ENCODE peak calls at places on chromosomes 3 and 15, in five cellular contexts. Z, T, H, V and J are unnamed samples.

GRCh38 chr15:60423540-60423939 is 25.8 kb upstream of the ANXA2 start:
- DNase-seq in Z (no peak), T (peak; percentile 82), H (no peak), V (no peak), J (no peak)

GRCh38 chr3:163335429-163335828 is 1742.9 kb downstream of the SI start:
- DNase-seq in Z (no peak), T (no peak), H (no peak), V (no peak), J (no peak)

GRCh38 chr3:14649466-14649865 is 2.1 kb upstream of the CCDC174 start:
- DNase-seq in Z (no peak), T (no peak), H (no peak), V (no peak), J (no peak)

GRCh38 chr15:52784799-52785671 is 5.1 kb downstream of the ONECUT1 start:
- DNase-seq in Z (no peak), T (no peak), H (no peak), V (peak; percentile 49), J (no peak)

GRCh38 chr15:69156726-69157381 is 3.6 kb upstream of the GLCE start:
- DNase-seq in Z (no peak), T (no peak), H (no peak), V (no peak), J (no peak)

GRCh38 chr3:155785662-155786295 is 20.3 kb downstream of the C3orf33 start:
- DNase-seq in Z (no peak), T (no peak), H (no peak), V (no peak), J (no peak)

GRCh38 chr3:110568246-110568645 is 503.4 kb upstream of the NECTIN3 start:
- DNase-seq in Z (no peak), T (peak; percentile 90), H (no peak), V (no peak), J (no peak)

GRCh38 chr3:190811775-190812480 is 50.6 kb downstream of the GMNC start:
- DNase-seq in Z (no peak), T (peak; percentile 53), H (no peak), V (peak; percentile 47), J (peak; percentile 32)

GRCh38 chr15:62337934-62338333 is 172.8 kb upstream of the C2CD4B start:
- DNase-seq in Z (no peak), T (no peak), H (no peak), V (no peak), J (no peak)

GRCh38 chr15:50176869-50177268 is 5.1 kb upstream of the SLC27A2 start:
- DNase-seq in Z (no peak), T (no peak), H (no peak), V (no peak), J (no peak)

GRCh38 chr15:99504823-99505551 is 60.8 kb upstream of the MEF2A start:
- DNase-seq in Z (no peak), T (peak; percentile 26), H (no peak), V (no peak), J (peak; percentile 39)

GRCh38 chr3:141707741-141708203 is 30.3 kb upstream of the RNF7 start:
- DNase-seq in Z (no peak), T (peak; percentile 12), H (no peak), V (no peak), J (no peak)

GRCh38 chr15:66702035-66702769 is at the start of gene SMAD6:
- DNase-seq in Z (peak; percentile 95), T (peak; percentile 96), H (peak; percentile 91), V (peak; percentile 87), J (peak; percentile 79)

GRCh38 chr15:79192462-79193036 is 90.0 kb upstream of the ANKRD34C start:
- DNase-seq in Z (no peak), T (no peak), H (no peak), V (no peak), J (no peak)

GRCh38 chr3:167241048-167241845 is 138.8 kb downstream of the ZBBX start:
- DNase-seq in Z (no peak), T (no peak), H (no peak), V (no peak), J (no peak)

GRCh38 chr15:39793923-39794322 is 11.3 kb upstream of the FSIP1 start:
- DNase-seq in Z (no peak), T (no peak), H (no peak), V (no peak), J (no peak)

GRCh38 chr3:13346481-13347389 is 73.4 kb downstream of the NUP210 start:
- DNase-seq in Z (no peak), T (no peak), H (no peak), V (no peak), J (peak; percentile 35)

GRCh38 chr3:159800434-159801121 is 188.1 kb upstream of the IL12A start:
- DNase-seq in Z (no peak), T (no peak), H (no peak), V (no peak), J (no peak)

GRCh38 chr3:161266731-161267150 is 45.6 kb downstream of the NMD3 start:
- DNase-seq in Z (no peak), T (peak; percentile 43), H (no peak), V (no peak), J (no peak)

GRCh38 chr15:53513431-53513830 is 246.0 kb downstream of the WDR72 start:
- DNase-seq in Z (no peak), T (no peak), H (no peak), V (no peak), J (no peak)

GRCh38 chr15:40450047-40450446 is 9.3 kb downstream of the BAHD1 start:
- DNase-seq in Z (no peak), T (no peak), H (no peak), V (no peak), J (no peak)

GRCh38 chr15:101168463-101168824 is 83.4 kb downstream of the CHSY1 start:
- DNase-seq in Z (no peak), T (no peak), H (no peak), V (no peak), J (no peak)

GRCh38 chr3:71414189-71414924 is 169.2 kb downstream of the FOXP1 start:
- DNase-seq in Z (no peak), T (no peak), H (no peak), V (no peak), J (no peak)

GRCh38 chr15:31435256-31435781 is 108.7 kb downstream of the KLF13 start:
- DNase-seq in Z (no peak), T (peak; percentile 18), H (no peak), V (peak; percentile 55), J (peak; percentile 84)

GRCh38 chr3:9135930-9136525 is 113.4 kb downstream of the SRGAP3 start:
- DNase-seq in Z (no peak), T (no peak), H (peak; percentile 38), V (peak; percentile 58), J (no peak)

GRCh38 chr3:64109438-64109837 is 86.1 kb upstream of the PSMD6 start:
- DNase-seq in Z (no peak), T (no peak), H (no peak), V (peak; percentile 58), J (no peak)

GRCh38 chr15:80844011-80844732 is 65.0 kb downstream of the CEMIP start:
- DNase-seq in Z (no peak), T (no peak), H (no peak), V (no peak), J (no peak)

GRCh38 chr3:102512734-102513518 is 78.1 kb downstream of the ZPLD1 start:
- DNase-seq in Z (no peak), T (no peak), H (no peak), V (no peak), J (no peak)

GRCh38 chr15:96183927-96184266 is 146.6 kb upstream of the NR2F2 start:
- DNase-seq in Z (no peak), T (no peak), H (no peak), V (no peak), J (no peak)

GRCh38 chr15:96321422-96322391 is 8.8 kb upstream of the NR2F2 start:
- DNase-seq in Z (no peak), T (no peak), H (no peak), V (peak; percentile 50), J (peak; percentile 28)

GRCh38 chr3:152331018-152331541 is 62.4 kb downstream of the MBNL1 start:
- DNase-seq in Z (no peak), T (peak; percentile 36), H (no peak), V (no peak), J (no peak)

GRCh38 chr15:83658406-83658805 is 4.5 kb downstream of the ADAMTSL3 start:
- DNase-seq in Z (no peak), T (no peak), H (no peak), V (no peak), J (no peak)

GRCh38 chr3:114452176-114452744 is 158.4 kb downstream of the TIGIT start:
- DNase-seq in Z (no peak), T (no peak), H (no peak), V (no peak), J (no peak)

GRCh38 chr15:77457619-77458265 is 37.1 kb downstream of the HMG20A start:
- DNase-seq in Z (no peak), T (peak; percentile 4), H (no peak), V (no peak), J (no peak)

GRCh38 chr15:78418681-78419080 is 19.3 kb upstream of the IREB2 start:
- DNase-seq in Z (no peak), T (no peak), H (no peak), V (no peak), J (no peak)

GRCh38 chr3:171157286-171157685 is 130.8 kb upstream of the SLC2A2 start:
- DNase-seq in Z (no peak), T (no peak), H (no peak), V (no peak), J (no peak)

DNA sequence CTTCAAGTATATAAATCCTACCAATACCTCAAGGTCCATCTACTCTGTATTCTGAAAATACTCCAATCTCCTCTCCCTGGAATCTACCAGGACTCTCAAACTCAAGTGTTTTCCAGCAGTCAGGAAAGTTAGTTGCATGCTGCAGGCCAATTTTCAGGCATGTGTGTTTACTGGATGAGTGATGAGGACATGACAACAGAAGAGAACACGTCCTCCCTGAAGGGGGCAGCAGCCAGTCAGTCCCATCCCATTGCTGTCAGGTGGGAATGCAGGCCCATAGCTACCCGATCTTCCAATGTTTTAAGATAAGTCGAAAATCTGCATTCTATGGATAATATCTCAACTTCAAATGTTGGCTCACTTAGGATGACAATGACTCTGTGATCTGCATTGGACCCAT is 496.2 kb downstream of the FHIT start:
- DNase-seq in Z (no peak), T (no peak), H (no peak), V (peak; percentile 4), J (peak; percentile 12)
- TF ChIP-seq CTCF in Z (peak; percentile 62), T (no peak), H (no peak), V (peak; percentile 47), J (no peak)

GRCh38 chr3:173733029-173733652 is 335.6 kb downstream of the NLGN1 start:
- DNase-seq in Z (no peak), T (peak; percentile 48), H (no peak), V (no peak), J (no peak)
- TF ChIP-seq CTCF in Z (peak; percentile 78), T (peak; percentile 51), H (peak; percentile 75), V (peak; percentile 74), J (no peak)

DNA sequence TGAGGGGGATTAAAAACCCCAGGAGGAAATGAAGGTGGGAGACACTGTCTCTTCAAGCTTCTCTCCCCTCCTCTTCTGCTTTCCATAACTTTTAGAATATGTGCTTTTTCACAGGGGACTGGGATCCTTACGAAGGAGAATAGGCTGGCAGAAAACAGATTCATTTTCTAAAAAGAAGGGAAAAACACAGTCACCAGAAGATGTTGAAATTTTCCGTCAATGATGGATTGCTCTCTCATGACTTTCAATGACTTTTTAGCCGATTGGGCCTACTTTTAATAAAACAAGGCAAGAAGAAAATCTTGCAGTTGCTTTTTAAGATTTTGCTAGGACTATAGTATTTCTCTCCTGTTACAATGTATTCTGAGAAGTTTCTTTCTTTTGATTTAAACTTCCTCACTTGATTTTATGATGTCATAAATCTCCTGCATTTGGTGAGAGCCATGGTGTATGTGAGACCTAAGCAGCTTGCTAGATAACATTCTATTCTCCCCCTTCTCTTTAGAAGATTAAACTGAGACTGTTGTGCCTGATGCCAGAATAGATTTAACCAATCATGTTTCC is 241.2 kb downstream of the FEZF2 start:
- DNase-seq in Z (no peak), T (no peak), H (no peak), V (no peak), J (no peak)
- TF ChIP-seq CTCF in Z (no peak), T (no peak), H (no peak), V (no peak), J (no peak)

GRCh38 chr3:179265875-179266274 is 15.0 kb upstream of the KCNMB3 start:
- DNase-seq in Z (no peak), T (no peak), H (no peak), V (no peak), J (peak; percentile 43)
- TF ChIP-seq CTCF in Z (no peak), T (no peak), H (no peak), V (no peak), J (no peak)